ENCODE peak calls at places on chromosome X, in six cellular contexts. B is D341Med; Q is CD4-positive, alpha-beta T cell; F is NAMALWA; P is CD4-positive, alpha-beta memory T cell; E is left colon. W is an unnamed sample.

GRCh38 chrX:151753313-151754041 is 18.9 kb downstream of the CNGA2 start:
- DNase-seq in B (peak; percentile 66), Q (no peak), F (no peak), P (no peak), E (peak; percentile 46), W (peak; percentile 39)

GRCh38 chrX:2391869-2392606 is 108.7 kb downstream of the DHRSX start:
- DNase-seq in B (no peak), Q (no peak), F (no peak), P (no peak), E (no peak), W (peak; percentile 93)

GRCh38 chrX:123169247-123169901 is 14.7 kb upstream of the GRIA3 start:
- DNase-seq in B (no peak), Q (no peak), F (no peak), P (no peak), E (no peak), W (peak; percentile 69)

GRCh38 chrX:18566748-18567147 is 105.2 kb downstream of the RS1 start:
- DNase-seq in B (no peak), Q (no peak), F (no peak), P (no peak), E (no peak), W (no peak)

GRCh38 chrX:134679226-134679625 is 21.0 kb upstream of the PLAC1 start:
- DNase-seq in B (no peak), Q (no peak), F (no peak), P (no peak), E (no peak), W (no peak)

GRCh38 chrX:39905475-39905889 is 192.3 kb downstream of the BCOR start:
- DNase-seq in B (no peak), Q (no peak), F (no peak), P (no peak), E (peak; percentile 48), W (peak; percentile 8)

GRCh38 chrX:24526616-24527015 is 61.5 kb downstream of the PDK3 start:
- DNase-seq in B (no peak), Q (no peak), F (no peak), P (no peak), E (no peak), W (no peak)

GRCh38 chrX:17403231-17403691 is 28.3 kb downstream of the NHS start:
- DNase-seq in B (no peak), Q (no peak), F (no peak), P (no peak), E (no peak), W (peak; percentile 13)

GRCh38 chrX:93874554-93874953 is 200.5 kb downstream of the FAM133A start:
- DNase-seq in B (peak; percentile 27), Q (no peak), F (peak; percentile 19), P (no peak), E (no peak), W (peak; percentile 63)

GRCh38 chrX:2325076-2325784 is 175.5 kb downstream of the DHRSX start:
- DNase-seq in B (no peak), Q (no peak), F (peak; percentile 91), P (peak; percentile 38), E (peak; percentile 69), W (no peak)

GRCh38 chrX:148501121-148502066 is 977 bp downstream of the AFF2 start:
- DNase-seq in B (peak; percentile 53), Q (no peak), F (peak; percentile 56), P (no peak), E (peak; percentile 10), W (no peak)

GRCh38 chrX:129759576-129760061 is 20.1 kb upstream of the SASH3 start:
- DNase-seq in B (no peak), Q (peak; percentile 31), F (no peak), P (peak; percentile 63), E (no peak), W (peak; percentile 55)

GRCh38 chrX:115978068-115978467 is 192.5 kb upstream of the AGTR2 start:
- DNase-seq in B (no peak), Q (no peak), F (no peak), P (no peak), E (no peak), W (no peak)

GRCh38 chrX:74449322-74449936 is 28.1 kb downstream of the SLC16A2 start:
- DNase-seq in B (no peak), Q (peak; percentile 16), F (no peak), P (peak; percentile 49), E (peak; percentile 5), W (peak; percentile 85)

GRCh38 chrX:84118769-84119168 is 69.2 kb downstream of the RPS6KA6 start:
- DNase-seq in B (no peak), Q (no peak), F (no peak), P (no peak), E (no peak), W (peak; percentile 78)

GRCh38 chrX:24542756-24543155 is 77.7 kb downstream of the PDK3 start:
- DNase-seq in B (no peak), Q (no peak), F (no peak), P (no peak), E (no peak), W (no peak)

GRCh38 chrX:129239371-129239770 is 283.9 kb downstream of the SMARCA1 start:
- DNase-seq in B (no peak), Q (no peak), F (no peak), P (no peak), E (no peak), W (no peak)

GRCh38 chrX:69759921-69760625 is 144.2 kb downstream of the EDA start:
- DNase-seq in B (no peak), Q (no peak), F (no peak), P (no peak), E (no peak), W (no peak)

GRCh38 chrX:80879916-80880315 is 70.2 kb upstream of the BRWD3 start:
- DNase-seq in B (no peak), Q (no peak), F (no peak), P (no peak), E (no peak), W (peak; percentile 69)

GRCh38 chrX:11929476-11929875 is 171.4 kb downstream of the MSL3 start:
- DNase-seq in B (no peak), Q (no peak), F (no peak), P (no peak), E (no peak), W (peak; percentile 63)